ENCODE peak calls at places on chromosomes 16 and 17, in eight cellular contexts. H is AG09309, Z is adrenal gland, Y is colonic mucosa, P is sigmoid colon, W is K562, K is esophagus squamous epithelium, L is NB4. R is an unnamed sample.

GRCh38 chr17:48293319-48294192 is 136.5 kb downstream of the SKAP1 start:
- DNase-seq in H (no peak), Z (no peak), Y (no peak), P (no peak), W (no peak), K (no peak), L (no peak), R (peak)

GRCh38 chr17:73203135-73203787 is 10.4 kb downstream of the COG1 start:
- DNase-seq in H (no peak), Z (no peak), Y (peak), P (no peak), W (no peak), K (no peak), L (no peak), R (peak)

GRCh38 chr17:43908111-43908721 is 880 bp upstream of the MPP2 start:
- DNase-seq in H (peak), Z (no peak), Y (peak), P (peak), W (peak), K (no peak), L (peak), R (peak)

GRCh38 chr17:9484789-9485188 is 90.8 kb downstream of the STX8 start:
- DNase-seq in H (no peak), Z (no peak), Y (no peak), P (no peak), W (no peak), K (no peak), L (no peak), R (peak)

GRCh38 chr17:48139948-48140347 is 32.4 kb downstream of the SNX11 start:
- DNase-seq in H (no peak), Z (no peak), Y (no peak), P (no peak), W (no peak), K (no peak), L (peak), R (peak)

GRCh38 chr17:1434150-1434549 is 21.9 kb downstream of the CRK start:
- DNase-seq in H (no peak), Z (no peak), Y (no peak), P (no peak), W (no peak), K (no peak), L (no peak), R (no peak)

GRCh38 chr17:7687908-7688807 is at the start of gene WRAP53:
- DNase-seq in H (peak), Z (peak), Y (peak), P (peak), W (peak), K (peak), L (peak), R (peak)

GRCh38 chr17:13746379-13746778 is 144.7 kb upstream of the HS3ST3A1 start:
- DNase-seq in H (no peak), Z (no peak), Y (no peak), P (no peak), W (no peak), K (no peak), L (no peak), R (peak)

GRCh38 chr17:35931794-35932419 is 1.3 kb upstream of the RDM1 start:
- DNase-seq in H (no peak), Z (no peak), Y (no peak), P (no peak), W (no peak), K (no peak), L (no peak), R (no peak)

GRCh38 chr16:90044111-90044551 is 24.9 kb upstream of the DBNDD1 start:
- DNase-seq in H (no peak), Z (no peak), Y (peak), P (no peak), W (peak), K (no peak), L (no peak), R (no peak)

GRCh38 chr17:58325976-58326468 is 2.6 kb downstream of the TSPOAP1 start:
- DNase-seq in H (no peak), Z (no peak), Y (no peak), P (no peak), W (no peak), K (no peak), L (peak), R (no peak)

GRCh38 chr16:11079657-11080187 is 135.4 kb downstream of the CLEC16A start:
- DNase-seq in H (peak), Z (no peak), Y (no peak), P (peak), W (no peak), K (no peak), L (no peak), R (peak)

GRCh38 chr17:74192950-74193781 is 10.3 kb upstream of the RPL38 start:
- DNase-seq in H (no peak), Z (no peak), Y (peak), P (peak), W (no peak), K (no peak), L (peak), R (no peak)

GRCh38 chr16:74896389-74897370 is 88.2 kb downstream of the WDR59 start:
- DNase-seq in H (peak), Z (no peak), Y (no peak), P (no peak), W (no peak), K (no peak), L (no peak), R (no peak)

GRCh38 chr17:48456584-48456983 is 26.6 kb upstream of the SKAP1 start:
- DNase-seq in H (no peak), Z (no peak), Y (peak), P (no peak), W (no peak), K (no peak), L (no peak), R (no peak)

GRCh38 chr17:49516190-49516589 is 21.1 kb downstream of the NGFR start:
- DNase-seq in H (no peak), Z (no peak), Y (no peak), P (no peak), W (no peak), K (no peak), L (no peak), R (peak)

GRCh38 chr17:62941358-62941991 is 24.6 kb upstream of the TANC2 start:
- DNase-seq in H (no peak), Z (no peak), Y (no peak), P (no peak), W (no peak), K (no peak), L (no peak), R (no peak)

GRCh38 chr17:10216213-10216982 is 18.0 kb upstream of the GAS7 start:
- DNase-seq in H (no peak), Z (no peak), Y (no peak), P (no peak), W (no peak), K (no peak), L (no peak), R (no peak)

GRCh38 chr17:59406808-59407381 is 75.4 kb downstream of the YPEL2 start:
- DNase-seq in H (no peak), Z (no peak), Y (no peak), P (no peak), W (no peak), K (no peak), L (no peak), R (no peak)

GRCh38 chr16:50190292-50190691 is 37.2 kb downstream of the TENT4B start:
- DNase-seq in H (no peak), Z (no peak), Y (no peak), P (no peak), W (no peak), K (no peak), L (no peak), R (no peak)

GRCh38 chr16:50183316-50183715 is 30.2 kb downstream of the TENT4B start:
- DNase-seq in H (peak), Z (peak), Y (no peak), P (no peak), W (no peak), K (no peak), L (no peak), R (no peak)

GRCh38 chr16:50188619-50189136 is 35.6 kb downstream of the TENT4B start:
- DNase-seq in H (no peak), Z (peak), Y (no peak), P (no peak), W (no peak), K (no peak), L (no peak), R (no peak)

GRCh38 chr16:50182441-50182840 is 29.3 kb downstream of the TENT4B start:
- DNase-seq in H (no peak), Z (no peak), Y (no peak), P (no peak), W (no peak), K (no peak), L (no peak), R (no peak)

GRCh38 chr16:50185005-50185505 is 31.9 kb downstream of the TENT4B start:
- DNase-seq in H (no peak), Z (no peak), Y (no peak), P (no peak), W (no peak), K (no peak), L (no peak), R (peak)
- H3K4me3 ChIP-seq in H (no peak), Z (no peak), Y (no peak), P (no peak), W (no peak), K (no peak), L (no peak), R (no peak)

GRCh38 chr16:57939872-57940224 is 31.1 kb downstream of the CNGB1 start:
- DNase-seq in H (no peak), Z (no peak), Y (no peak), P (no peak), W (no peak), K (no peak), L (no peak), R (no peak)
- TF ChIP-seq CTCF in H (no peak), Z (no peak), Y (no peak), P (no peak), W (no peak), K (no peak), L (no peak), R (no peak)

GRCh38 chr16:86220552-86220951 is 289.8 kb upstream of the FOXF1 start:
- DNase-seq in H (peak), Z (no peak), Y (no peak), P (peak), W (no peak), K (no peak), L (no peak), R (peak)
- H3K4me3 ChIP-seq in H (no peak), Z (no peak), Y (no peak), P (no peak), W (no peak), K (no peak), L (no peak), R (no peak)

DNA sequence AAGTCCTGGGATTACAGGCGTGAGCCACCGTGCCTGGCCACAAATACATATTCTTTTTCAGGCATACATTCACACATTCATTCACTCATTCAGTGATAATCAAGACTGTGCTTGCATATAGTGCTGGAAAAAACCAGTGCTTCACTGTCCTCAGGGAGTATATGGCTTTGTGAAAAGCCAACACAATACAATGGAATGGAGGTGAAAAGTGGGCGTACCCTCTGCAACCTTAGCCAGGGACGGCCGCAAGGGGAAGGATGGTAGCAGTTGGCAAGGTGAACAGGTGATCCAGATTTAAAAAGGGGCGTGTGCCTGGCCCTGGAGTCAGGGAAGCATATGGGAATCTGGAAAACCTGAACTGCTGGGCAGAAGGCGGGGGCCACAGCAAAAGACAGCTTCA is 18.1 kb upstream of the GAN start:
- DNase-seq in H (no peak), Z (no peak), Y (no peak), P (no peak), W (no peak), K (no peak), L (no peak), R (no peak)
- TF ChIP-seq CTCF in H (no peak), Z (no peak), Y (no peak), P (no peak), W (no peak), K (no peak), L (no peak), R (no peak)

GRCh38 chr17:68033636-68034451 is 1.7 kb upstream of the KPNA2 start:
- DNase-seq in H (no peak), Z (no peak), Y (no peak), P (no peak), W (peak), K (no peak), L (peak), R (peak)

GRCh38 chr17:68035131-68035522 is 408 bp upstream of the KPNA2 start:
- DNase-seq in H (no peak), Z (peak), Y (peak), P (peak), W (no peak), K (peak), L (peak), R (peak)

GRCh38 chr17:68035523-68036303 is at the start of gene KPNA2:
- DNase-seq in H (peak), Z (peak), Y (peak), P (peak), W (peak), K (peak), L (peak), R (peak)

GRCh38 chr17:68036304-68037147 is 991 bp downstream of the KPNA2 start:
- DNase-seq in H (no peak), Z (no peak), Y (no peak), P (no peak), W (no peak), K (no peak), L (peak), R (peak)

GRCh38 chr17:68034452-68034776 is 1.1 kb upstream of the KPNA2 start:
- DNase-seq in H (no peak), Z (no peak), Y (no peak), P (no peak), W (no peak), K (no peak), L (no peak), R (no peak)
- H3K4me3 ChIP-seq in H (no peak), Z (no peak), Y (no peak), P (peak), W (no peak), K (no peak), L (no peak), R (peak)

GRCh38 chr17:39981207-39982068 is 831 bp downstream of the PSMD3 start:
- DNase-seq in H (no peak), Z (no peak), Y (no peak), P (no peak), W (peak), K (no peak), L (peak), R (no peak)

GRCh38 chr17:39979865-39980401 is 674 bp upstream of the PSMD3 start:
- DNase-seq in H (no peak), Z (no peak), Y (peak), P (no peak), W (peak), K (no peak), L (peak), R (peak)

GRCh38 chr17:39980402-39981206 is at the start of gene PSMD3:
- DNase-seq in H (peak), Z (peak), Y (peak), P (peak), W (peak), K (peak), L (peak), R (peak)

GRCh38 chr17:39982069-39982371 is 1.4 kb downstream of the PSMD3 start:
- DNase-seq in H (no peak), Z (no peak), Y (no peak), P (no peak), W (no peak), K (no peak), L (no peak), R (no peak)

GRCh38 chr17:39979021-39979660 is 1.5 kb upstream of the PSMD3 start:
- DNase-seq in H (peak), Z (no peak), Y (no peak), P (no peak), W (no peak), K (no peak), L (no peak), R (peak)
- TF ChIP-seq CTCF in H (no peak), Z (no peak), Y (no peak), P (no peak), W (no peak), K (no peak), L (no peak), R (no peak)

DNA sequence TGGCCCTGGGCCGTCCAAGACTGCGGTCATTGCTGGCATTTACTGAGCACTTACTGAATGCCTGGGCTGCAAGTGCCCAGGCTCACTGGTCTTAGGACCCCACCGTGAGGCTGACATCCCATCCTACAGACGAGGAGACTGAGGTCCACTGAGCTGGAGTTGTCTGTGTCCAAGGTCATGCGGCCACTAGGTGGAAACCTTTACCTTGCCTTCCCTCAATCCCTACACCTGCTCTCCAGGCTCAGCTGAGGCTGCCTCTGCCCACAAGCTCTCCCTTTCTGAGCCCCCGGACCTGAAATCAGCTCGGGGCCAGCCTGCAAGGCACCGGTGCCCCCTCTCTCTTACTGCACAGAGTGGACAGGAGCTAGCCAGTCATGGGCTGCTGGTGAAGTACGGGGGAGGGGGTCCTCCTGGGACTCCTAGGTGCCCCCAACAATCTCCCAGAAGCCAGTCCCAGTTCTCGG is 1.5 kb downstream of the CASKIN1 start:
- DNase-seq in H (no peak), Z (no peak), Y (peak), P (no peak), W (peak), K (no peak), L (peak), R (peak)
- H3K4me3 ChIP-seq in H (no peak), Z (no peak), Y (no peak), P (no peak), W (no peak), K (no peak), L (no peak), R (peak)

DNA sequence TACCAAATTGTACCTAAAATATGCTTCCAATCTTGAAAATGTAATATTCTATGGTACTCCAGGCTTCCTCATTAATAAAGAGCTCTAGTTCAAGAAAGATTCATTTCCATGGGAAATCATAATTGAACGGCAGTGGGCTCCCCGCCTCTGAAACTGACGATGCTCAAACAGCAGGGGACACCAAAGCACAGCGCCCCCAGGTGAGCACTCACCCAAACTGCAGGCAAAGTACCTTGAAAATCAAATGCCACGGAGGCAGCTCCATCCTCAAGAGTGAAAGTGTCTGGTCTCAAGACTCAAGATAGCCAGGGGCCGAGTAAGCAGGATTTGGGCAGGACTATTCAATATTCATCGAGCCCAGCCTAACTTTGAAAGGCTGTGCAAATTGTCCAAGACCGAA is 217.4 kb upstream of the TNRC6C start:
- DNase-seq in H (no peak), Z (no peak), Y (peak), P (peak), W (peak), K (no peak), L (peak), R (no peak)
- TF ChIP-seq CTCF in H (peak), Z (no peak), Y (peak), P (no peak), W (peak), K (peak), L (peak), R (peak)

DNA sequence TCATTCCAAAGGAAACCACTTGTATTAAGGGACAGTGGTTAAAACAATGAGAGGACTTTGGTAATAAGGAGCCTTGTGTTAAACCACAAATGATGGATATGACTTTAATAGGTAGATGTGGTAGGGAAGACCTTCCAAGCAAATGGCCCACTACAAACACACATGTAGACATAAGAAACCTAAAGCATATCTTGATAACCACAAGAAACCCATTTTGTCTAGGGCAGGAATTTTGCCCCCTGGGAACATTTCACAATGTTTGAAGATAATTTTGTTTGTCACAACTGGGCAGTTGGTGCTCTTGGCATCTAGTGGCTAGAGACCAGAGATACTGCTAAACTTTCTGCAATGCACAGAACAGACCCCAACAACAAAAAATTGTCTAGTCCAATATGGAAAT is 25.8 kb downstream of the KCNJ2 start:
- DNase-seq in H (no peak), Z (no peak), Y (no peak), P (no peak), W (no peak), K (no peak), L (no peak), R (no peak)
- H3K4me3 ChIP-seq in H (no peak), Z (no peak), Y (no peak), P (no peak), W (no peak), K (no peak), L (no peak), R (no peak)

DNA sequence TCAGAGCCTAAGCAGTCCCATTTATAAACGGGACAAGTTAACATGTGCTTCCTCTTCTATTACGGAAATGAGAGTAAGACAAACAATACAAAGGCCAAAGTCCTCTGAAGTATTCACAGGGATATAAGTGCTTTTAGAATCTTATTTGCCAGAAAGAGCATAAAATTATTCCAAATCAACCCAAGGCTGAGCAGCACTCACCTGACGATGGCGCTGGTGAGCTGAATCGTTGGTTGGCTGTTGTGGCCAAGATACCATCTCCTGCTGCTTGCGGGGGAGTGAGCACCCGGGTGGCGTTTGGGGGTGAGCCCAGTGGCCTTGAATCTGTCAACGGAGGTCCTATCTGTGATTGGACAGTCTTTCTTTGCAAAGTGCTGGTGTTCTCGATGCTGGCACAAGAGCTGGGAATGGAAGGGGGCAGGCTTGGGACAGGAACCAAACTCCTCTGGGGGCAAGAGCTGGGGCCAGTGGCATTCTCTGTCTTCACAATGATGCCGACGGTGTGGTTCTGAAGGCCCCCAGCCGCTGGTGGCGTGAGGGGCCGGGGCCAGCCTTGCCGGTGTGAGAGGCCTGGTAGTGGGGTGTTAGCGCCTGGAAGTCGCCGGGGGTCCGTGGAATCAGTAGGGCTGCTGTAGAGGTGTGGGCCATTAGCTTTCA is 9.5 kb upstream of the DHRS13 start:
- DNase-seq in H (no peak), Z (no peak), Y (peak), P (no peak), W (peak), K (no peak), L (peak), R (no peak)
- TF ChIP-seq CTCF in H (peak), Z (peak), Y (peak), P (no peak), W (peak), K (no peak), L (peak), R (peak)

R was measured in cardiac muscle cell.